ENCODE peak calls at places on chromosomes 13 and 19, in seven cellular contexts. W is GM06990, X is OCI-LY7, J is adrenal gland, A is heart right ventricle, Y is fibroblast of lung, M is uterus. H is an unnamed sample.
A peak's percentile ranks its signal among the peaks of the same experiment; 100 is the strongest.

GRCh38 chr13:50303963-50304721 is 288.9 kb downstream of the KCNRG start:
- DNase-seq in M (no peak), Y (no peak), W (no peak), X (no peak), J (no peak), A (no peak), H (no peak)

GRCh38 chr13:40776681-40777165 is 5.7 kb upstream of the MRPS31 start:
- DNase-seq in A (no peak), M (no peak), J (no peak), X (peak; percentile 67), Y (peak; percentile 76), W (peak; percentile 51), H (peak; percentile 30)

GRCh38 chr13:55013051-55013450 is 1984.4 kb downstream of the OLFM4 start:
- DNase-seq in M (no peak), W (no peak), X (no peak), J (no peak), A (no peak), Y (no peak), H (no peak)

GRCh38 chr19:10421240-10421948 is 1.1 kb downstream of the PDE4A start:
- DNase-seq in X (peak; percentile 63), Y (no peak), A (no peak), M (no peak), W (no peak), J (no peak), H (no peak)

GRCh38 chr13:71813187-71813586 is 53.8 kb downstream of the DACH1 start:
- DNase-seq in X (no peak), W (no peak), A (no peak), J (no peak), M (no peak), Y (no peak), H (no peak)

GRCh38 chr13:30997697-30998547 is 65.5 kb downstream of the TEX26 start:
- DNase-seq in J (peak; percentile 25), W (no peak), A (peak; percentile 31), X (no peak), M (no peak), Y (no peak), H (no peak)

GRCh38 chr13:49995535-49996165 is 1.2 kb upstream of the TRIM13 start:
- DNase-seq in Y (peak; percentile 40), M (no peak), J (no peak), A (no peak), X (no peak), W (no peak), H (peak; percentile 16)

GRCh38 chr19:50383307-50383851 is 768 bp upstream of the POLD1 start:
- DNase-seq in J (peak; percentile 50), A (no peak), W (no peak), M (peak; percentile 35), Y (no peak), X (no peak), H (peak; percentile 4)

GRCh38 chr19:49142866-49143335 is 12.3 kb downstream of the HRC start:
- DNase-seq in M (peak; percentile 73), J (peak; percentile 94), W (peak; percentile 83), Y (peak; percentile 91), A (peak; percentile 95), X (peak; percentile 80), H (peak; percentile 90)

GRCh38 chr13:92959790-92960189 is 266.8 kb upstream of the GPC6 start:
- DNase-seq in A (no peak), M (no peak), W (no peak), Y (no peak), J (no peak), X (no peak), H (no peak)

GRCh38 chr19:42079886-42080763 is 4.2 kb downstream of the ZNF574 start:
- DNase-seq in X (no peak), A (no peak), Y (no peak), M (no peak), J (no peak), W (no peak), H (no peak)

GRCh38 chr19:47520343-47520806 is 5.5 kb upstream of the NAPA start:
- DNase-seq in Y (no peak), A (no peak), W (no peak), J (no peak), M (no peak), X (no peak), H (no peak)

GRCh38 chr19:49064768-49065611 is at the start of gene NTF4:
- DNase-seq in X (no peak), Y (peak; percentile 41), W (no peak), M (no peak), A (no peak), J (no peak), H (no peak)

GRCh38 chr19:7550987-7551761 is 15.7 kb downstream of the PNPLA6 start:
- DNase-seq in Y (peak; percentile 47), M (peak; percentile 56), W (no peak), A (peak; percentile 74), X (peak; percentile 49), J (peak; percentile 79), H (peak; percentile 27)

GRCh38 chr13:112587359-112587766 is 590 bp downstream of the TUBGCP3 start:
- DNase-seq in Y (peak; percentile 79), A (peak; percentile 80), X (peak; percentile 53), W (peak; percentile 82), J (peak; percentile 93), M (peak; percentile 88), H (peak; percentile 74)

GRCh38 chr13:98372886-98373285 is 195.8 kb upstream of the RNF113B start:
- DNase-seq in J (peak; percentile 60), X (no peak), A (no peak), Y (peak; percentile 65), M (no peak), W (no peak), H (peak; percentile 37)

GRCh38 chr13:113817860-113818691 is 45.8 kb downstream of the GAS6 start:
- DNase-seq in J (no peak), A (no peak), X (no peak), M (no peak), W (no peak), Y (no peak), H (no peak)

GRCh38 chr19:58330458-58330857 is 3.7 kb downstream of the ZSCAN22 start:
- DNase-seq in A (no peak), X (no peak), W (no peak), J (peak; percentile 33), Y (peak; percentile 75), M (no peak), H (peak; percentile 59)

GRCh38 chr13:60044321-60044720 is 119.4 kb downstream of the DIAPH3 start:
- DNase-seq in X (no peak), A (no peak), W (no peak), Y (no peak), M (no peak), J (no peak), H (no peak)

GRCh38 chr19:13979224-13979623 is 26.9 kb downstream of the RFX1 start:
- DNase-seq in M (peak; percentile 50), J (no peak), X (no peak), A (no peak), W (no peak), Y (no peak), H (no peak)

GRCh38 chr19:13981021-13981420 is 25.1 kb downstream of the RFX1 start:
- DNase-seq in W (no peak), Y (no peak), A (no peak), X (no peak), J (no peak), M (no peak), H (no peak)

GRCh38 chr19:13980340-13980739 is 25.8 kb downstream of the RFX1 start:
- DNase-seq in W (no peak), M (no peak), X (no peak), A (no peak), Y (no peak), J (no peak), H (no peak)

GRCh38 chr19:13978721-13979191 is 26.4 kb downstream of the DCAF15 start:
- DNase-seq in J (no peak), W (no peak), M (peak; percentile 52), X (no peak), Y (no peak), A (no peak), H (no peak)

DNA sequence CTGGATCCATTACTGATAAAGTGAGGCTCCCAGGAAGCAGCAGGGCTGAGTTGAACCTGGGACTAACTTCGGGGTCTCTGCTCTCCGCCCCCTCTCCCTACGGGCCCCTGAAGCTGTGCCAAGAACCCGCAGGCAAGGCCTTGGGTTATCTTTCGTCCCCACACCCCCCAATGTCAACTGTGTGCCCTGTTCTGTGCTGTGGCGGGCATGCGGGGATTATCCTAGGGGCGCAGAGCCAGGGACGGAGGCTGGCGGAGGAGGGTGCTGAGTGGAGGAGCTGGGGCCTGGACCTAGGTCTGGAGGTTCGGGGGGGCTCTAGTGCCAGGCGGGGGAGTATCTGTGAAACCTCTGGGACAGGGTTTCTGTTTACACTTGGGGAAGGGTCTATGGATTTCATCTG is 26.4 kb downstream of the RFX1 start:
- DNase-seq in J (no peak), W (no peak), M (no peak), Y (no peak), X (no peak), A (no peak), H (no peak)
- H3K4me3 ChIP-seq in J (no peak overlapping the region), W (no peak overlapping the region), M (no peak overlapping the region), Y (no peak overlapping the region), X (no peak overlapping the region), A (no peak overlapping the region), H (no peak overlapping the region)

DNA sequence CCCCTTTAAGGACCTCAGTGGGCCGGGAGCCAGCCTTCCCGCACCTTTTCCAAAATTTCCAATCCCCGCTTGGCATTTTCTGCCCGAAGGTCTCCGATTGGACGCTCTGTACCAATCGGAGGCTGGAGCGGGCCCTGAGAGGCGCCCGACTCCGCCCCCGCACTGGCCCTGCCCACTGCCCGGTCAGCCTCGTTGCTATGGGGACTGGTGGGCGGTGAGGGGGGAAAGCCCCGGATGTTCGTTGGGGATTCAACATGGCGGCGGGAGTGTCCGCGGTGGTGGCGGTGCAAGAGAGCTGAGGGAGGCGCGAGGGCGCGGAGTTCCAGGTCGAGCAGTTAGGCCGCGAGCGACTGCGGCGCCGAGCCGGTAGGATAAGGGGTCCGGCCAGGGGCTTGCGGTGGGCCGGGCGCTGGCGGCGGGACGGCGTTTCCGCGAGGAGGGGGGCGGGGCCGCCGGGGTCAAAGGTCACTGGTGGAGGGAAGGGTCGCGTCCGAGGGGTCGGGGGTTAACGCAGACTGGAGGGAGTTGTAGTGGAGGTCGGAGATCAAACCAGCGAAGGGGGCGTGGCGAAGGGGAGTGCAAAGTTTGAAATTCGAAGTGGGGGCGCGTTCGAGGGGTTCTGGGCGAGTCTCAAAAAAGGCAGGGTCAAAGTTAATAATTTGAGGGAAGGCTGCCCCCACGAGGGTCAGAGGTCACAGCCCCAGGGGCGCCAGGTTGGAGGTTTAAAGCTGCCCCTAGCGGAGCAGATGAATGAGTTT is at the start of gene PAK4:
- DNase-seq in Y (peak; percentile 96), A (peak; percentile 98), X (peak; percentile 98), J (peak; percentile 99), W (peak; percentile 96), M (peak; percentile 98), H (peak; percentile 96)
- TF ChIP-seq CTCF in Y (no peak), A (no peak), X (no peak), J (no peak), W (no peak), M (no peak), H (no peak)

GRCh38 chr19:53555352-53555751 is 17.4 kb downstream of the ZNF331 start:
- DNase-seq in W (no peak), Y (no peak), X (no peak), J (no peak), A (no peak), M (no peak), H (no peak)
- H3K4me3 ChIP-seq in W (no peak overlapping the region), Y (no peak overlapping the region), X (no peak overlapping the region), J (peak overlapping the region; percentile 62), A (no peak overlapping the region), M (peak overlapping the region; percentile 53), H (peak overlapping the region; percentile 69)

DNA sequence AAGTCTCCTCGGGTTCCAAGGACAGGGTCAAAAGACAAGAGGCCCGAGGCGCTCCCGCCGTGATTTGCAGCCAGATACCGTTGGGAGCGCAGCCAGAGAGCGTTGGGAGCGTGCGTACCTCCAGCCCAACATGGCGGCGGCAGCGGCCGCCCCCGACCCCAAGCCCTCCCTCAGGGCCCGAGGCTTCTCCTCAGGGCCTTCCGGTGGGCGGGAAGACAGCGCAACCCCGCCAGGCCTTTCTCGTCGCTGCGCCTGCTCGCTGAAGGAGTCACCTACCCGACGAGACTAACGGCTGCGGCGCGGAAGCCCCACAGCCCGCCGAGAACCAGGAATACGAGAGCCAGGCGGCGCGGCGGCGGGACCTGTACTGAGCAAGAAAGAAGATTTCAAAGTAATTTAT is 3.2 kb upstream of the ZNF850 start:
- DNase-seq in J (no peak), M (peak; percentile 32), X (no peak), Y (peak; percentile 65), W (no peak), A (peak; percentile 50), H (no peak)
- TF ChIP-seq CTCF in J (no peak), M (no peak), X (no peak), Y (no peak), W (no peak), A (no peak), H (no peak)

H was measured in brain microvascular endothelial cell.